ENCODE peak calls at places on chromosome 5, in five cellular contexts. One of them, this sample, is unnamed.
A peak's percentile ranks its signal among the peaks of the same experiment; 100 is the strongest.

GRCh38 chr5:67379761-67380160 is 183.2 kb upstream of the CD180 start:
- DNase-seq in stimulated activated CD4-positive, alpha-beta T cell treated with anti-CD3 and anti-CD28 coated beads, Interleukin-4, amount 100 ng/mL, for 48 hours: no peak
- DNase-seq in HS-5: no peak
- DNase-seq in thoracic aorta: no peak
- DNase-seq in H4: no peak
- DNase-seq in this sample: no peak

GRCh38 chr5:67998709-67999251 is 216.8 kb upstream of the PIK3R1 start:
- DNase-seq in stimulated activated CD4-positive, alpha-beta T cell treated with anti-CD3 and anti-CD28 coated beads, Interleukin-4, amount 100 ng/mL, for 48 hours: no peak
- DNase-seq in HS-5: no peak
- DNase-seq in thoracic aorta: peak; percentile 60
- DNase-seq in H4: peak; percentile 96
- DNase-seq in this sample: no peak

GRCh38 chr5:7078901-7079300 is 317.0 kb upstream of the ADCY2 start:
- DNase-seq in stimulated activated CD4-positive, alpha-beta T cell treated with anti-CD3 and anti-CD28 coated beads, Interleukin-4, amount 100 ng/mL, for 48 hours: no peak
- DNase-seq in HS-5: no peak
- DNase-seq in thoracic aorta: no peak
- DNase-seq in H4: no peak
- DNase-seq in this sample: peak; percentile 51

GRCh38 chr5:116439891-116440290 is 134.7 kb downstream of the SEMA6A start:
- DNase-seq in stimulated activated CD4-positive, alpha-beta T cell treated with anti-CD3 and anti-CD28 coated beads, Interleukin-4, amount 100 ng/mL, for 48 hours: no peak
- DNase-seq in HS-5: no peak
- DNase-seq in thoracic aorta: no peak
- DNase-seq in H4: no peak
- DNase-seq in this sample: no peak

GRCh38 chr5:78252715-78253114 is 41.8 kb downstream of the AP3B1 start:
- DNase-seq in stimulated activated CD4-positive, alpha-beta T cell treated with anti-CD3 and anti-CD28 coated beads, Interleukin-4, amount 100 ng/mL, for 48 hours: no peak
- DNase-seq in HS-5: no peak
- DNase-seq in thoracic aorta: no peak
- DNase-seq in H4: no peak
- DNase-seq in this sample: no peak

GRCh38 chr5:62093981-62094380 is 212.0 kb upstream of the KIF2A start:
- DNase-seq in stimulated activated CD4-positive, alpha-beta T cell treated with anti-CD3 and anti-CD28 coated beads, Interleukin-4, amount 100 ng/mL, for 48 hours: no peak
- DNase-seq in HS-5: no peak
- DNase-seq in thoracic aorta: no peak
- DNase-seq in H4: peak; percentile 42
- DNase-seq in this sample: peak; percentile 66

GRCh38 chr5:157626831-157627230 is 25.4 kb downstream of the SOX30 start:
- DNase-seq in stimulated activated CD4-positive, alpha-beta T cell treated with anti-CD3 and anti-CD28 coated beads, Interleukin-4, amount 100 ng/mL, for 48 hours: no peak
- DNase-seq in HS-5: no peak
- DNase-seq in thoracic aorta: no peak
- DNase-seq in H4: no peak
- DNase-seq in this sample: no peak

GRCh38 chr5:154349621-154350020 is 96.2 kb upstream of the SAP30L start:
- DNase-seq in stimulated activated CD4-positive, alpha-beta T cell treated with anti-CD3 and anti-CD28 coated beads, Interleukin-4, amount 100 ng/mL, for 48 hours: no peak
- DNase-seq in HS-5: no peak
- DNase-seq in thoracic aorta: no peak
- DNase-seq in H4: no peak
- DNase-seq in this sample: no peak

GRCh38 chr5:3309538-3309937 is 286.1 kb upstream of the IRX1 start:
- DNase-seq in stimulated activated CD4-positive, alpha-beta T cell treated with anti-CD3 and anti-CD28 coated beads, Interleukin-4, amount 100 ng/mL, for 48 hours: no peak
- DNase-seq in HS-5: no peak
- DNase-seq in thoracic aorta: no peak
- DNase-seq in H4: no peak
- DNase-seq in this sample: no peak

GRCh38 chr5:96836817-96837216 is 29.1 kb upstream of the ERAP1 start:
- DNase-seq in stimulated activated CD4-positive, alpha-beta T cell treated with anti-CD3 and anti-CD28 coated beads, Interleukin-4, amount 100 ng/mL, for 48 hours: no peak
- DNase-seq in HS-5: no peak
- DNase-seq in thoracic aorta: no peak
- DNase-seq in H4: no peak
- DNase-seq in this sample: no peak

GRCh38 chr5:93378073-93378472 is 202.9 kb downstream of the NR2F1-AS1 start:
- DNase-seq in stimulated activated CD4-positive, alpha-beta T cell treated with anti-CD3 and anti-CD28 coated beads, Interleukin-4, amount 100 ng/mL, for 48 hours: no peak
- DNase-seq in HS-5: peak; percentile 23
- DNase-seq in thoracic aorta: no peak
- DNase-seq in H4: peak; percentile 15
- DNase-seq in this sample: no peak

GRCh38 chr5:149903441-149903840 is 41.2 kb downstream of the PDE6A start:
- DNase-seq in stimulated activated CD4-positive, alpha-beta T cell treated with anti-CD3 and anti-CD28 coated beads, Interleukin-4, amount 100 ng/mL, for 48 hours: no peak
- DNase-seq in HS-5: no peak
- DNase-seq in thoracic aorta: no peak
- DNase-seq in H4: no peak
- DNase-seq in this sample: no peak

GRCh38 chr5:74231697-74232096 is 408.8 kb downstream of the ENC1 start:
- DNase-seq in stimulated activated CD4-positive, alpha-beta T cell treated with anti-CD3 and anti-CD28 coated beads, Interleukin-4, amount 100 ng/mL, for 48 hours: no peak
- DNase-seq in HS-5: no peak
- DNase-seq in thoracic aorta: no peak
- DNase-seq in H4: no peak
- DNase-seq in this sample: no peak

GRCh38 chr5:74173260-74173659 is 467.3 kb downstream of the ENC1 start:
- DNase-seq in stimulated activated CD4-positive, alpha-beta T cell treated with anti-CD3 and anti-CD28 coated beads, Interleukin-4, amount 100 ng/mL, for 48 hours: no peak
- DNase-seq in HS-5: no peak
- DNase-seq in thoracic aorta: no peak
- DNase-seq in H4: no peak
- DNase-seq in this sample: no peak

GRCh38 chr5:1834022-1834551 is 32.9 kb downstream of the NDUFS6 start:
- DNase-seq in stimulated activated CD4-positive, alpha-beta T cell treated with anti-CD3 and anti-CD28 coated beads, Interleukin-4, amount 100 ng/mL, for 48 hours: no peak
- DNase-seq in HS-5: no peak
- DNase-seq in thoracic aorta: no peak
- DNase-seq in H4: no peak
- DNase-seq in this sample: no peak

GRCh38 chr5:8184455-8185063 is 315.6 kb downstream of the MTRR start:
- DNase-seq in stimulated activated CD4-positive, alpha-beta T cell treated with anti-CD3 and anti-CD28 coated beads, Interleukin-4, amount 100 ng/mL, for 48 hours: peak; percentile 32
- DNase-seq in HS-5: no peak
- DNase-seq in thoracic aorta: no peak
- DNase-seq in H4: no peak
- DNase-seq in this sample: no peak

GRCh38 chr5:66958984-66959641 is 237.5 kb downstream of the CD180 start:
- DNase-seq in stimulated activated CD4-positive, alpha-beta T cell treated with anti-CD3 and anti-CD28 coated beads, Interleukin-4, amount 100 ng/mL, for 48 hours: no peak
- DNase-seq in HS-5: no peak
- DNase-seq in thoracic aorta: no peak
- DNase-seq in H4: peak; percentile 25
- DNase-seq in this sample: no peak

GRCh38 chr5:55232194-55232984 is 1.0 kb downstream of the CCNO start:
- DNase-seq in stimulated activated CD4-positive, alpha-beta T cell treated with anti-CD3 and anti-CD28 coated beads, Interleukin-4, amount 100 ng/mL, for 48 hours: no peak
- DNase-seq in HS-5: no peak
- DNase-seq in thoracic aorta: no peak
- DNase-seq in H4: no peak
- DNase-seq in this sample: peak; percentile 3

GRCh38 chr5:544675-545330 is 20.6 kb upstream of the SLC9A3 start:
- DNase-seq in stimulated activated CD4-positive, alpha-beta T cell treated with anti-CD3 and anti-CD28 coated beads, Interleukin-4, amount 100 ng/mL, for 48 hours: no peak
- DNase-seq in HS-5: no peak
- DNase-seq in thoracic aorta: no peak
- DNase-seq in H4: no peak
- DNase-seq in this sample: no peak

GRCh38 chr5:131423056-131423455 is 159.2 kb downstream of the CDC42SE2 start:
- DNase-seq in stimulated activated CD4-positive, alpha-beta T cell treated with anti-CD3 and anti-CD28 coated beads, Interleukin-4, amount 100 ng/mL, for 48 hours: no peak
- DNase-seq in HS-5: no peak
- DNase-seq in thoracic aorta: no peak
- DNase-seq in H4: peak; percentile 16
- DNase-seq in this sample: no peak

GRCh38 chr5:113109344-113109743 is 132.7 kb downstream of the DCP2 start:
- DNase-seq in stimulated activated CD4-positive, alpha-beta T cell treated with anti-CD3 and anti-CD28 coated beads, Interleukin-4, amount 100 ng/mL, for 48 hours: no peak
- DNase-seq in HS-5: no peak
- DNase-seq in thoracic aorta: no peak
- DNase-seq in H4: no peak
- DNase-seq in this sample: no peak

GRCh38 chr5:170875811-170876210 is 14.0 kb downstream of the RANBP17 start:
- DNase-seq in stimulated activated CD4-positive, alpha-beta T cell treated with anti-CD3 and anti-CD28 coated beads, Interleukin-4, amount 100 ng/mL, for 48 hours: no peak
- DNase-seq in HS-5: no peak
- DNase-seq in thoracic aorta: no peak
- DNase-seq in H4: no peak
- DNase-seq in this sample: no peak

GRCh38 chr5:68962632-68963484 is 131.0 kb upstream of the SLC30A5 start:
- DNase-seq in stimulated activated CD4-positive, alpha-beta T cell treated with anti-CD3 and anti-CD28 coated beads, Interleukin-4, amount 100 ng/mL, for 48 hours: no peak
- DNase-seq in HS-5: peak; percentile 25
- DNase-seq in thoracic aorta: no peak
- DNase-seq in H4: peak; percentile 40
- DNase-seq in this sample: peak; percentile 17

GRCh38 chr5:119032653-119033052 is 38.2 kb upstream of the DMXL1 start:
- DNase-seq in stimulated activated CD4-positive, alpha-beta T cell treated with anti-CD3 and anti-CD28 coated beads, Interleukin-4, amount 100 ng/mL, for 48 hours: no peak
- DNase-seq in HS-5: no peak
- DNase-seq in thoracic aorta: no peak
- DNase-seq in H4: no peak
- DNase-seq in this sample: no peak

This sample was measured in NCI-H1092.